ENCODE peak calls at places on chromosomes 2 and 18, in nine cellular contexts. C is suprapubic skin, Y is neuronal stem cell, J is heart right ventricle, V is GM23338, O is colonic mucosa, S is transverse colon, F is Karpas-422, D is A549. X is an unnamed sample.

GRCh38 chr2:209696836-209697711 is 74.6 kb upstream of the UNC80 start:
- DNase-seq in D (no peak), V (no peak), F (peak; percentile 25), Y (no peak), J (no peak), C (no peak), O (no peak), S (no peak), X (no peak)

GRCh38 chr18:62018034-62018760 is 125.4 kb upstream of the RNF152 start:
- DNase-seq in J (peak; percentile 62), Y (no peak), V (no peak), D (no peak), F (no peak), C (no peak), O (peak; percentile 31), S (peak; percentile 11), X (no peak)

GRCh38 chr2:235005603-235006259 is 53.9 kb downstream of the SH3BP4 start:
- DNase-seq in F (no peak), D (no peak), S (peak; percentile 66), J (peak; percentile 54), C (no peak), Y (peak; percentile 65), V (peak; percentile 83), O (peak; percentile 68), X (peak; percentile 80)

GRCh38 chr2:135803276-135803675 is 33.7 kb downstream of the LCT start:
- DNase-seq in O (no peak), F (no peak), J (no peak), S (no peak), C (no peak), D (no peak), Y (no peak), V (no peak), X (no peak)

GRCh38 chr2:199488772-199489400 is 31.1 kb upstream of the SATB2 start:
- DNase-seq in O (peak; percentile 85), J (peak; percentile 29), F (peak; percentile 85), V (peak; percentile 92), C (no peak), Y (peak; percentile 57), S (peak; percentile 68), D (peak; percentile 58), X (peak; percentile 74)

GRCh38 chr18:61639886-61640285 is 252.9 kb downstream of the RNF152 start:
- DNase-seq in V (no peak), O (no peak), D (no peak), S (no peak), Y (no peak), C (no peak), F (no peak), J (no peak), X (no peak)

GRCh38 chr18:52936931-52937330 is 596.9 kb downstream of the DCC start:
- DNase-seq in V (no peak), C (no peak), D (no peak), S (no peak), O (no peak), J (no peak), Y (no peak), F (no peak), X (no peak)

GRCh38 chr2:223811757-223812156 is 25.6 kb downstream of the AP1S3 start:
- DNase-seq in C (no peak), J (no peak), O (no peak), S (no peak), F (no peak), Y (no peak), D (no peak), V (no peak), X (no peak)

GRCh38 chr2:45834372-45834771 is 182.9 kb downstream of the PRKCE start:
- DNase-seq in D (no peak), S (no peak), V (no peak), F (peak; percentile 86), O (no peak), C (no peak), Y (no peak), J (no peak), X (no peak)

GRCh38 chr2:80302001-80302464 is 2.5 kb downstream of the LRRTM1 start:
- DNase-seq in C (no peak), Y (no peak), V (peak; percentile 32), J (no peak), F (no peak), S (no peak), O (no peak), D (no peak), X (peak; percentile 14)

GRCh38 chr18:3402962-3403585 is 46.9 kb upstream of the TGIF1 start:
- DNase-seq in O (no peak), J (no peak), S (no peak), Y (no peak), C (no peak), D (peak; percentile 52), F (peak; percentile 58), V (no peak), X (no peak)

GRCh38 chr2:36287363-36288275 is 68.0 kb upstream of the CRIM1 start:
- DNase-seq in D (no peak), V (no peak), F (no peak), S (no peak), O (no peak), C (no peak), J (no peak), Y (no peak), X (no peak)

GRCh38 chr2:10328667-10329583 is 26.2 kb downstream of the HPCAL1 start:
- DNase-seq in V (no peak), C (no peak), Y (no peak), S (no peak), J (no peak), O (no peak), D (no peak), F (no peak), X (peak; percentile 34)

GRCh38 chr18:11279461-11279860 is 130.1 kb upstream of the PIEZO2 start:
- DNase-seq in D (no peak), S (no peak), Y (no peak), V (no peak), J (no peak), O (no peak), C (no peak), F (no peak), X (no peak)

GRCh38 chr2:174994381-174994780 is 10.8 kb downstream of the CHN1 start:
- DNase-seq in V (no peak), D (no peak), C (no peak), S (no peak), Y (no peak), O (no peak), J (no peak), F (no peak), X (no peak)

GRCh38 chr2:65481961-65482360 is 49.6 kb upstream of the SPRED2 start:
- DNase-seq in Y (no peak), S (no peak), O (no peak), V (no peak), D (no peak), C (no peak), J (no peak), F (no peak), X (no peak)
- H3K4me1 ChIP-seq in Y (no peaks in the 10 kb centered on the region), S (no peaks in the 10 kb centered on the region), O (no peaks in the 10 kb centered on the region), V (no peaks in the 10 kb centered on the region), D (no peaks in the 10 kb centered on the region), C (no peaks in the 10 kb centered on the region), J (peaks cover 7% of the 10 kb centered on the region), F (no peaks in the 10 kb centered on the region), X (no peaks in the 10 kb centered on the region)

GRCh38 chr2:120897399-120897798 is 161.7 kb downstream of the GLI2 start:
- DNase-seq in F (no peak), C (no peak), Y (no peak), J (no peak), O (no peak), D (no peak), S (no peak), V (no peak), X (no peak)

GRCh38 chr2:120894936-120895335 is 159.3 kb downstream of the GLI2 start:
- DNase-seq in Y (no peak), S (no peak), D (no peak), C (no peak), O (no peak), F (no peak), J (no peak), V (no peak), X (no peak)

GRCh38 chr2:120896904-120897303 is 161.2 kb downstream of the GLI2 start:
- DNase-seq in Y (no peak), J (no peak), S (no peak), O (no peak), F (no peak), V (no peak), C (no peak), D (no peak), X (no peak)

GRCh38 chr2:120893874-120894584 is 158.4 kb downstream of the GLI2 start:
- DNase-seq in C (no peak), J (no peak), S (no peak), D (no peak), O (no peak), F (no peak), Y (peak; percentile 84), V (peak; percentile 77), X (no peak)

DNA sequence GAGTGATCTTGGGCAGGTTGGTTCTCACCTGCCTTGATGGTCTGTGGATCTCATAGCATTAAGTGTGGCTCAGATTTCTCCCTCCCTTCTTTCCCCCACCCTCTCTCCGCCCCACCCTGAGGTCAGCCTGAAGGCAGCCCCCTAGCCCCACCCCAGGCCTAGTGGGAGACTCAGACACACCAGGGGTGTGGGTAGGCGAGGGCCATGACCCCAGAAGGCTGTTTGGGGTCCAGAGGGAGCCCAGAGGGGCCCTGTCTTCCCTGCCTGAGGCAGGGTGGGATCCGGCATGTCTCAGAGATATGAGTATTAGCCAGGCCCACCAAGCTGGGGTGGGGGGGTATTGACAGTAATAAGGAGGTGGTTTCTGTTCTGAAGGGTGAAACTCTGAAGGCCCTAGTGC is 160.5 kb downstream of the GLI2 start:
- DNase-seq in J (no peak), O (no peak), V (no peak), S (no peak), F (no peak), D (no peak), Y (no peak), C (no peak), X (no peak)
- H3K4me1 ChIP-seq in J (peaks cover 8% of the 10 kb centered on the region), O (no peaks in the 10 kb centered on the region), V (peaks cover 50% of the 10 kb centered on the region), S (peaks cover 14% of the 10 kb centered on the region), F (no peaks in the 10 kb centered on the region), D (peaks cover 35% of the 10 kb centered on the region), Y (peaks cover 63% of the 10 kb centered on the region), C (peaks cover 8% of the 10 kb centered on the region), X (peaks cover 2% of the 10 kb centered on the region)

DNA sequence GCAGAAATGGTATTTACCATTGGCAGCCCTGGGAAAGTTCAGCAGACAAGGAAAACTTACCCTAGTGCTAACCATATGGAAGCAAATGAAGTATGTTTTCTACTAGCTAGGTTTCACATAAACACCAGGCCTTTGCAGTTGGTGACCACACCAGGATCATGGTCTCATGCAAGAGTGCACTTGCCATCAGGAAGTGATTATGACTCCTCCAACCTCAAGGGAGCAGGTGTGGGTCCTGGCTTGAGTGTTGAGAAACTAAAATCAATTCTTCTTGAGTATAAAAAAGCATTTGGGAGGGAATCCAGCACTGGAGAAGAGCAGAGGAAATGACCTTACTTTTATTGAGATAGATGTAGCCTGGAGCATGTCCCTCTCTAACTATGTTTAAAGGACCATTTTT is 56.8 kb upstream of the SPAG16 start:
- DNase-seq in O (no peak), J (no peak), S (no peak), V (no peak), Y (no peak), C (no peak), D (no peak), F (no peak), X (no peak)
- H3K4me1 ChIP-seq in O (no peaks in the 10 kb centered on the region), J (no peaks in the 10 kb centered on the region), S (no peaks in the 10 kb centered on the region), V (peaks cover 9% of the 10 kb centered on the region), Y (peaks cover 2% of the 10 kb centered on the region), C (no peaks in the 10 kb centered on the region), D (no peaks in the 10 kb centered on the region), F (no peaks in the 10 kb centered on the region), X (no peaks in the 10 kb centered on the region)

DNA sequence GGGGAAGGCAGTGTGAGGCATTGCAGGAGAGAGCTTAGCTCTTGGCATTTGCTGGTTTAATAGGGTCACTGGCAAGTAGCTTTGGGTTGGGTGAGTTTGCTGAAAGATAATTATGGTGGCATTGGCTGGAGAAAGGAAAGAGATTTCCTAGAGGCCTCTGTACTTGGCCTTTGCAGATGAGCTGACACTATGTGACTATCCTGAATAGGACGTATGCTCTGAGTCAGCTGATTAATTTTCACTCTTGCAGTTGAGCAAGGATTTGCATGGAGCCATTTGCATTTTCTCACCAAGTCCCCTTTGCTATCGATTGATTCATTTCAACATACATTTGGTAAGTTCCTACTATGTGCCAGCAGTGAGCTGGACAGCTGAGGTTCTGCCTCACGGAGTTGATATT is 245.8 kb downstream of the LOXHD1 start:
- DNase-seq in F (peak; percentile 49), S (no peak), O (no peak), J (no peak), D (no peak), Y (no peak), C (no peak), V (no peak), X (no peak)
- H3K4me1 ChIP-seq in F (peaks cover 24% of the 10 kb centered on the region), S (peaks cover 21% of the 10 kb centered on the region), O (no peaks in the 10 kb centered on the region), J (peaks cover 82% of the 10 kb centered on the region), D (no peaks in the 10 kb centered on the region), Y (peaks cover 28% of the 10 kb centered on the region), C (peaks cover 43% of the 10 kb centered on the region), V (peaks cover 37% of the 10 kb centered on the region), X (peaks cover 28% of the 10 kb centered on the region)